ENCODE peak calls at places on chromosomes 2 and 18, in five cellular contexts. One of them, this sample, is unnamed. For H3K36me3, the result is how much of the 10 kb centered on the place peaks cover.

GRCh38 chr18:5868218-5868904 is 27.0 kb downstream of the TMEM200C start:
- DNase-seq in WERI-Rb-1: peak
- DNase-seq in pancreas: peak
- DNase-seq in cardiac muscle cell: peak
- DNase-seq in fibroblast of lung: peak
- DNase-seq in this sample: no peak

GRCh38 chr2:150994041-150994440 is 267.6 kb downstream of the RBM43 start:
- DNase-seq in cardiac muscle cell: no peak
- DNase-seq in WERI-Rb-1: no peak
- DNase-seq in fibroblast of lung: peak
- DNase-seq in pancreas: no peak
- DNase-seq in this sample: no peak

GRCh38 chr2:205763708-205764501 is 81.6 kb downstream of the NRP2 start:
- DNase-seq in pancreas: peak
- DNase-seq in fibroblast of lung: peak
- DNase-seq in cardiac muscle cell: peak
- DNase-seq in WERI-Rb-1: no peak
- DNase-seq in this sample: no peak

GRCh38 chr2:168802825-168803726 is 639 bp downstream of the NOSTRIN start:
- DNase-seq in pancreas: no peak
- DNase-seq in WERI-Rb-1: no peak
- DNase-seq in fibroblast of lung: no peak
- DNase-seq in cardiac muscle cell: no peak
- DNase-seq in this sample: no peak

GRCh38 chr2:60355849-60356261 is 197.6 kb downstream of the BCL11A start:
- DNase-seq in pancreas: no peak
- DNase-seq in cardiac muscle cell: no peak
- DNase-seq in fibroblast of lung: no peak
- DNase-seq in WERI-Rb-1: no peak
- DNase-seq in this sample: no peak

GRCh38 chr2:25494626-25495025 is 152.9 kb upstream of the DNMT3A start:
- DNase-seq in pancreas: no peak
- DNase-seq in cardiac muscle cell: no peak
- DNase-seq in fibroblast of lung: no peak
- DNase-seq in WERI-Rb-1: no peak
- DNase-seq in this sample: no peak

GRCh38 chr18:47901624-47902362 is 28.7 kb downstream of the SMAD2 start:
- DNase-seq in cardiac muscle cell: no peak
- DNase-seq in pancreas: no peak
- DNase-seq in fibroblast of lung: no peak
- DNase-seq in WERI-Rb-1: no peak
- DNase-seq in this sample: no peak

GRCh38 chr2:163774862-163775261 is 39.1 kb upstream of the FIGN start:
- DNase-seq in fibroblast of lung: peak
- DNase-seq in WERI-Rb-1: no peak
- DNase-seq in pancreas: no peak
- DNase-seq in cardiac muscle cell: no peak
- DNase-seq in this sample: no peak

GRCh38 chr2:127829845-127830246 is 18.9 kb upstream of the WDR33 start:
- DNase-seq in pancreas: no peak
- DNase-seq in fibroblast of lung: no peak
- DNase-seq in cardiac muscle cell: no peak
- DNase-seq in WERI-Rb-1: no peak
- DNase-seq in this sample: no peak

DNA sequence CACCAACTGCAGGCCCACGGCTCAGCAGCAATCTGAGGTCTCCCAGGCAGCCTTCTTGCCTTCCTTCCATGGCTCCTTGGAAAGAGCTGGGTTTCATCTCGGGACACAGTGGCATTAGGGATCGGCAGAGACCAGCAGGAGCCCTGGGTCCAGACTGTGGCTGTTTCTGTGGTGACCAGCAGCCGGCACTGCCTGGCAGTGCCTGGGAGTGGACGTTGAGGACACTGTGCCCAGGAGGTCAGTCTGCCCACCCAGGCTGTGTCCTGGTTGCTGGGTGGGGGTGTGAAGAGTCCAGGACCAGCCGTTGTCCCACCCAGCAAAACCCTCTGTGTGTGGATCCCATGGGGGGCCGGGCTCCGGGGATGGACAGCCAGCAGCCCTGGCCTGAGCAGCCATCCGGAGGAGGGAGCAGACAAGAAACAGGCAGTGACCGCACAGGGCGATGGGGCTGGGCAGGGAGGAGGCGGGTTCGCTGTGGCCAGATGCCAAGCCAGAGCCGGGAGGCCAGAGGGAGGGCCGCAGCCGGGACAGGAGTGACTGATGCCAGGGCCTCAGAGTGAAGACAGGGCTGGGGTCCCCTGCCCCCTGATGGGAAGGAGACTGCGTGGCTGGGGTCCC is 73.8 kb downstream of the RRM2 start:
- DNase-seq in pancreas: no peak
- DNase-seq in fibroblast of lung: peak
- DNase-seq in cardiac muscle cell: no peak
- DNase-seq in WERI-Rb-1: no peak
- DNase-seq in this sample: no peak
- H3K36me3 ChIP-seq in pancreas: under half
- H3K36me3 ChIP-seq in fibroblast of lung: under half
- H3K36me3 ChIP-seq in cardiac muscle cell: under half
- H3K36me3 ChIP-seq in WERI-Rb-1: under half
- H3K36me3 ChIP-seq in this sample: under half

GRCh38 chr2:33145459-33145858 is 198.7 kb downstream of the LTBP1 start:
- DNase-seq in cardiac muscle cell: no peak
- DNase-seq in fibroblast of lung: peak
- DNase-seq in pancreas: no peak
- DNase-seq in WERI-Rb-1: no peak
- DNase-seq in this sample: no peak
- H3K36me3 ChIP-seq in cardiac muscle cell: under half
- H3K36me3 ChIP-seq in fibroblast of lung: under half
- H3K36me3 ChIP-seq in pancreas: under half
- H3K36me3 ChIP-seq in WERI-Rb-1: under half
- H3K36me3 ChIP-seq in this sample: under half

DNA sequence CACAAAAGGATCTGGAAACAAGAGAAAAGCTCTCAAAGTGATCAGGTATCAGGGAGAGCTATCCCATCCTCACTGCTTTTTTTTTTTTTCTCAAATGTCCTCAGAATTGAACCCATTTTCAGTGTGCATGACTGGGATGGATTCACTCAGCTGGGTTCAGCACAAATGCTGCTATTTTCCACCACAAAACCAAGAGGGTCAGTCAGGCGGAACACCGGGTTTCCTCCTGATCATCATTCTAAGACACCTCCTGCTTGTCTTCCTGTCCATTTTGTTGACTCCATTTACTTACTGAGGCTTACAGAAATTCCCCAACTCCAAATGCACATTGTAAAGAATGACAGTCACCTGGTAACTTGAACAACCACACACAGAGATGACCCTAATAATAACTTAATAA is 39.9 kb downstream of the CYRIA start:
- DNase-seq in pancreas: no peak
- DNase-seq in fibroblast of lung: no peak
- DNase-seq in WERI-Rb-1: no peak
- DNase-seq in cardiac muscle cell: no peak
- DNase-seq in this sample: no peak
- H3K36me3 ChIP-seq in pancreas: under half
- H3K36me3 ChIP-seq in fibroblast of lung: under half
- H3K36me3 ChIP-seq in WERI-Rb-1: under half
- H3K36me3 ChIP-seq in cardiac muscle cell: under half
- H3K36me3 ChIP-seq in this sample: under half

DNA sequence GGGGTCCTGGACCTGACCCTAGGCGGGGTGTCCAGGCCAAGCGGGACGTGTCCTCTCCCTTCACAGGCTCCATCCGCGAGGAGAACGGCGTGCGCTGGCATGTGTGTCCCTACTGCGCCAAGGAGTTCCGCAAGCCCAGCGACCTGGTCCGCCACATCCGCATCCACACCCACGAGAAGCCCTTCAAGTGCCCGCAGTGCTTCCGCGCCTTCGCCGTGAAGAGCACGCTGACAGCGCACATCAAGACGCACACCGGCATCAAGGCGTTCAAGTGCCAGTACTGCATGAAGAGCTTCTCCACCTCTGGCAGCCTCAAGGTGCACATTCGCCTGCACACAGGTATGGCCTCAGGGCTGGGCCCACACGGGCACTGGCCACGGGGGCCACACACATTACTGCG is 72.6 kb downstream of the ZNF236 start:
- DNase-seq in fibroblast of lung: no peak
- DNase-seq in cardiac muscle cell: no peak
- DNase-seq in pancreas: no peak
- DNase-seq in WERI-Rb-1: no peak
- DNase-seq in this sample: no peak
- H3K36me3 ChIP-seq in fibroblast of lung: under half
- H3K36me3 ChIP-seq in cardiac muscle cell: under half
- H3K36me3 ChIP-seq in pancreas: under half
- H3K36me3 ChIP-seq in WERI-Rb-1: under half
- H3K36me3 ChIP-seq in this sample: half or more

This sample was measured in vagina.